ENCODE peak calls at places on chromosomes 4 and X, in four cellular contexts. W is WTC11, J is K562, A is HepG2. B is an unnamed sample.

GRCh38 chrX:39331062-39331704 is 529.9 kb downstream of the MID1IP1 start:
- DNase-seq in W (no peak), J (no peak), A (no peak), B (no peak)

GRCh38 chr4:74230902-74231499 is 73.1 kb downstream of the MTHFD2L start:
- DNase-seq in W (no peak), J (no peak), A (no peak), B (no peak)

GRCh38 chr4:182126096-182126495 is 117.1 kb upstream of the TENM3 start:
- DNase-seq in W (no peak), J (no peak), A (no peak), B (no peak)

GRCh38 chr4:172596206-172596605 is 572.4 kb upstream of the GALNT7 start:
- DNase-seq in W (peak), J (no peak), A (no peak), B (no peak)

GRCh38 chrX:45300638-45301037 is 100.0 kb upstream of the DIPK2B start:
- DNase-seq in W (no peak), J (no peak), A (no peak), B (no peak)

GRCh38 chr4:54677416-54677815 is 19.7 kb downstream of the KIT start:
- DNase-seq in W (peak), J (peak), A (no peak), B (peak)

GRCh38 chr4:154471924-154472323 is 19.7 kb downstream of the DCHS2 start:
- DNase-seq in W (no peak), J (no peak), A (peak), B (no peak)

GRCh38 chr4:41880840-41881831 is 54.1 kb upstream of the TMEM33 start:
- DNase-seq in W (peak), J (no peak), A (no peak), B (no peak)

GRCh38 chr4:155777971-155778710 is 19.3 kb downstream of the GUCY1B1 start:
- DNase-seq in W (no peak), J (no peak), A (no peak), B (no peak)

GRCh38 chr4:114366368-114366767 is 232.2 kb upstream of the UGT8 start:
- DNase-seq in W (no peak), J (no peak), A (no peak), B (no peak)
- TF ChIP-seq ELF4 in W (no peak), J (no peak), A (no peak), B (no peak)

GRCh38 chr4:69910016-69910782 is 20.7 kb upstream of the CSN1S1 start:
- DNase-seq in W (no peak), J (no peak), A (no peak), B (no peak)
- TF ChIP-seq SP1 in W (no peak), J (no peak), A (no peak), B (no peak)

DNA sequence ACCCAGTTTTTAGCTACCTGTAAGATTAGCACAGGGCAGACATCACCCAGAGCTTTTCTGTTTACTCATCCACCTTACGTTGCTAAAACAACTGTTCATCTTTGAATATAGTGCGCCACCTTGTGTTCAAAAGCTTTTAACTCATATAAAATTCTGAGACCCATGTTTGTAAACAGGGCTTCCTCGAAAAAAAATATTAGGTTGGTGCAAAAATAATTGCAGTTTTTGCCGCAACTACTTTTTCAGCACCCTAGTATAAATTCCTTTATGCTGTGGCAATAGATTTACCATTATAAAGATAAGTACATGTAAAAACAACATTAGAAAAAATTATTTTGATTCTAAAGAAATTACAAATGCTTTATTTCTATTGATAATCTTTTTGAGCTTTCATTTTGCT is 147.9 kb downstream of the LRBA start:
- DNase-seq in W (no peak), J (peak), A (peak), B (peak)
- TF ChIP-seq ELF4 in W (no peak), J (no peak), A (no peak), B (peak)

DNA sequence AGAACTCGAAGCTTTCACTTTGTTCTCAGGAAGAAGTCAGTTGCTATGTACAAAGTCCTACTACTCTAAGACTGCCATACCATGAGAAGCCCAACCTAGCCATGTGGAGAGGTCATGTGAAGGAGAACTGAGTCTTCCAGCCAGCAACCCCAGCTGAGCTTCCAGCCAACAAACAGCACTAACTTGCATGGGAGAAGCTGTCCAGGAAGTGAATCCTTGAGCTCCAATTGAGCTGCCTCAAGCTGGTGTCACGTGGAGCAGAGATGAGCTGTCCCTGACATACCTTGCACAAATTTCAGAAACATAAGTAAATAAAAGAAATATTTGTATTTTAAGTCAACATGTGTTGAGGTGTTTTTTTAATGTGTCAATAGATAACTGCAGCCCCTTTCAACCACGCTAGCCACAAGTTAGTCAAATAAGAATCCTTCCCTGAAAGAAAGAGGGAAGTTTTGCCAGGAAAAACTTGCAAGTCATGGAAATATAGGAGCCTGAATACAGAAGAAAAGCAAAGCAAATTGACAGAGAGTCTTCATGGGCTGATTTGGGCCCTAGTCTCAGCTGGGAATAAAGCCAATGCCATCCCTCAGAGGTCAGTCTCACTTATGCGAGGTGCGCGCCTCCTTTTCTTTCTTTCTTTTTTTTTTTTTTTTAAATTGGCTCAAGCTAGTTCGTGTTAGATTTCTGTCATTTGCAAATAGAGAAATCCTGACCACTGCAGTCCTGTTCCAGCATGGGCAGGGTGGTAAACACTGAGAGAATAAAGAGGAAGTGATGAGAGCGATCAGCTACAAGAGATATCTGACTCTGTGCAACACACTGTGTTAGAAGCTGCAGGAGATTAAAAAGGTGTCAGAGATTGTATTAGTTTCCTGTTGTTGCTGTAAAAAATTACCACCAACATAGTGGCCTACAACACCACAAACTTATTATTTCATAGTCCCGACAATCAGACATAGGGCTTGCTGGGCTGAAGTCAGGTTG is 299.9 kb downstream of the LDB2 start:
- DNase-seq in W (no peak), J (no peak), A (peak), B (no peak)
- TF ChIP-seq SP1 in W (no peak), J (no peak), A (no peak), B (no peak)

GRCh38 chrX:1249101-1249887 is 19.3 kb upstream of the CSF2RA start:
- DNase-seq in W (peak), J (no peak), A (peak), B (no peak)
- TF ChIP-seq ELF4 in W (no peak), J (no peak), A (no peak), B (no peak)

DNA sequence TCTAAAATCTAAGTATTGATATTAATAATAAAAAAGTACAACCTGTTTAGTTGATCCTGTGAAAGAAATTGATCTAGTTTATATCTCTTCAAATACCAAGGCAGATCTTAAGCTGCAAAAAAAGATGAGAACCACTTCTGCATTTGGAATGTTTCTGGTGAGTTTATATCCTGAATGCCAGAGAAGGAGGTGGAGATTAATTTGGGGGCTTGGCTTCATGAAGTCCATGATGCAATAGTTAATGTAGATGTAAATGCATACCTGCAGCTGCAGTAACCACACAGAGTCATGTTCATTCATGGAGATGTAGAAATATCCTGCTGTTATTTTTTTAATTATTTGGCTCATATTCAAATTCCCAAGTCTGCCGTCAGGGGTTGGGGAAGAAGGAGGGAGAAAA is at the start of gene SULT1E1:
- DNase-seq in W (no peak), J (no peak), A (no peak), B (no peak)
- TF ChIP-seq SP1 in W (no peak), J (no peak), A (no peak), B (no peak)